ENCODE peak calls at places on chromosomes 7 and 10, in seven cellular contexts. F, O, I, H, X, Q and Y are unnamed samples.

GRCh38 chr10:124048371-124049290 is 44.8 kb downstream of the CHST15 start:
- DNase-seq in H (no peak), I (no peak), X (no peak), O (no peak), Q (no peak), F (no peak), Y (no peak)

GRCh38 chr7:1158203-1159126 is 1.5 kb downstream of the ZFAND2A start:
- DNase-seq in H (no peak), I (no peak), Q (no peak), X (no peak), O (no peak), F (no peak), Y (no peak)

GRCh38 chr7:46512901-46513431 is 591.9 kb upstream of the IGFBP3 start:
- DNase-seq in I (no peak), O (no peak), H (peak; percentile 90), X (no peak), F (no peak), Q (no peak), Y (no peak)

GRCh38 chr7:142815099-142815498 is 39.8 kb upstream of the EPHB6 start:
- DNase-seq in H (no peak), O (no peak), F (no peak), X (no peak), I (no peak), Q (no peak), Y (no peak)

GRCh38 chr7:126440542-126440941 is 812.2 kb downstream of the GRM8 start:
- DNase-seq in Q (no peak), X (no peak), O (no peak), H (no peak), F (no peak), I (no peak), Y (no peak)

GRCh38 chr10:95214369-95214768 is 20.3 kb downstream of the ACSM6 start:
- DNase-seq in I (peak; percentile 45), F (no peak), Q (no peak), O (peak; percentile 39), X (no peak), H (no peak), Y (no peak)

GRCh38 chr10:32446701-32447406 is 914 bp downstream of the CCDC7 start:
- DNase-seq in H (peak; percentile 31), F (no peak), O (peak; percentile 72), I (peak; percentile 45), X (peak; percentile 17), Q (no peak), Y (no peak)

GRCh38 chr7:16677978-16678494 is 32.1 kb downstream of the BZW2 start:
- DNase-seq in Q (no peak), X (no peak), I (no peak), F (no peak), O (no peak), H (no peak), Y (no peak)

GRCh38 chr10:91163709-91164474 is 56.6 kb upstream of the PCGF5 start:
- DNase-seq in F (no peak), I (peak; percentile 80), X (peak; percentile 68), O (peak; percentile 96), Q (peak; percentile 53), H (peak; percentile 79), Y (peak; percentile 34)

GRCh38 chr7:1668932-1669485 is 1.1 kb upstream of the ELFN1 start:
- DNase-seq in X (peak; percentile 36), Q (no peak), F (peak; percentile 68), O (peak; percentile 27), H (no peak), I (peak; percentile 60), Y (peak; percentile 84)

GRCh38 chr10:5618042-5618441 is 48.4 kb downstream of the ASB13 start:
- DNase-seq in O (no peak), X (no peak), F (no peak), H (no peak), Q (no peak), I (no peak), Y (no peak)

GRCh38 chr7:111089822-111090426 is 1.0 kb upstream of the LRRN3 start:
- DNase-seq in X (no peak), F (no peak), I (peak; percentile 44), O (peak; percentile 65), H (peak; percentile 55), Q (no peak), Y (peak; percentile 49)

GRCh38 chr10:93465806-93466675 is 16.1 kb downstream of the MYOF start:
- DNase-seq in F (no peak), Q (peak; percentile 93), I (peak; percentile 95), X (peak; percentile 92), O (peak; percentile 99), H (peak; percentile 97), Y (no peak)

GRCh38 chr10:485776-486572 is 203.5 kb downstream of the DIP2C start:
- DNase-seq in I (no peak), F (no peak), H (no peak), Q (no peak), X (no peak), O (peak; percentile 77), Y (no peak)

GRCh38 chr7:114639456-114639855 is 224.8 kb downstream of the FOXP2 start:
- DNase-seq in H (no peak), O (no peak), X (no peak), I (no peak), Q (no peak), F (no peak), Y (no peak)

GRCh38 chr7:79912213-79912633 is 222.4 kb upstream of the GNAI1 start:
- DNase-seq in Q (no peak), H (no peak), I (no peak), F (no peak), X (no peak), O (no peak), Y (no peak)

GRCh38 chr7:74587435-74588126 is 69.9 kb upstream of the GTF2I start:
- DNase-seq in F (no peak), X (peak; percentile 84), Q (peak; percentile 96), H (peak; percentile 88), O (peak; percentile 94), I (peak; percentile 91), Y (peak; percentile 57)

GRCh38 chr10:99329891-99330674 is 927 bp downstream of the CNNM1 start:
- DNase-seq in H (peak; percentile 45), O (peak; percentile 70), I (peak; percentile 17), F (peak; percentile 11), X (no peak), Q (no peak), Y (peak; percentile 66)

GRCh38 chr10:97539523-97540200 is 32.9 kb upstream of the ANKRD2 start:
- DNase-seq in F (no peak), I (peak; percentile 91), H (no peak), O (peak; percentile 85), Q (peak; percentile 24), X (peak; percentile 85), Y (peak; percentile 47)

GRCh38 chr7:157495594-157495993 is 158.8 kb downstream of the DNAJB6 start:
- DNase-seq in F (no peak), Q (no peak), X (no peak), O (no peak), I (no peak), H (no peak), Y (no peak)

GRCh38 chr7:191105-192034 is 1.0 kb upstream of the FAM20C start:
- DNase-seq in H (peak; percentile 52), X (peak; percentile 93), I (peak; percentile 95), F (no peak), O (peak; percentile 96), Q (no peak), Y (peak; percentile 37)

GRCh38 chr10:47165168-47165710 is 134.8 kb upstream of the GDF10 start:
- DNase-seq in O (no peak), F (no peak), X (no peak), Q (no peak), H (no peak), I (no peak), Y (no peak)

GRCh38 chr10:78543749-78544446 is 510.2 kb downstream of the RPS24 start:
- DNase-seq in H (no peak), O (peak; percentile 96), X (peak; percentile 96), I (peak; percentile 97), F (no peak), Q (no peak), Y (peak; percentile 38)

GRCh38 chr10:3763035-3763456 is 22.0 kb downstream of the KLF6 start:
- DNase-seq in Q (peak; percentile 86), F (no peak), X (peak; percentile 71), I (peak; percentile 81), H (peak; percentile 53), O (peak; percentile 76), Y (no peak)

GRCh38 chr10:87706731-87707130 is 47.1 kb downstream of the PAPSS2 start:
- DNase-seq in H (no peak), I (peak; percentile 64), X (peak; percentile 63), F (no peak), O (no peak), Q (no peak), Y (no peak)

DNA sequence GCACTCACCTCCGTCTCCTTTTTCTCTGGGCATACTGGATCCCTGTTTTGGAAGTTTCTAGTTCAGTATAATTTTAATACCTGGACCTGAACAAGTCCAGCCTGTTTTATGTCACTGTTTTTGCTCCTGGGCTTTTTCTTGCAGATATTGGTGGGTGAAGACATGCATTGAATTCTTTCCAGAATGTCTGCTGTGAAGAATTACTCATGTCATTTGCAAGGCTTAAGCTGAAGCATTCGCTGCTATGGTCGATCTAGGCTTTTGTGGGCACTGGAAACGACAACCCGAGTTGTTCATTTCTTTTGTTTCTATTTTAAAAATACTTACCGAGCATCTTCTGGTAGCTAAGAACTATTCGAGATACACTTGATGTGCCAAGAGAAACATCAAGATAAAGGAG is 36.7 kb downstream of the TCF7L2 start:
- DNase-seq in I (peak; percentile 79), O (peak; percentile 70), Q (no peak), H (no peak), F (no peak), X (peak; percentile 70), Y (no peak)
- H3K4me2 ChIP-seq in I (peak overlapping the region; percentile 40), O (peak overlapping the region; percentile 73), Q (no peak overlapping the region), H (no peak overlapping the region), F (no peak overlapping the region), X (peak overlapping the region; percentile 75), Y (no peak overlapping the region)

GRCh38 chr10:121115154-121115553 is 264.0 kb downstream of the WDR11 start:
- DNase-seq in F (no peak), H (no peak), I (no peak), X (no peak), Q (no peak), O (no peak), Y (no peak)
- H3K4me3 ChIP-seq in F (no peak overlapping the region), H (no peak overlapping the region), I (no peak overlapping the region), X (no peak overlapping the region), Q (no peak overlapping the region), O (no peak overlapping the region), Y (no peak overlapping the region)

DNA sequence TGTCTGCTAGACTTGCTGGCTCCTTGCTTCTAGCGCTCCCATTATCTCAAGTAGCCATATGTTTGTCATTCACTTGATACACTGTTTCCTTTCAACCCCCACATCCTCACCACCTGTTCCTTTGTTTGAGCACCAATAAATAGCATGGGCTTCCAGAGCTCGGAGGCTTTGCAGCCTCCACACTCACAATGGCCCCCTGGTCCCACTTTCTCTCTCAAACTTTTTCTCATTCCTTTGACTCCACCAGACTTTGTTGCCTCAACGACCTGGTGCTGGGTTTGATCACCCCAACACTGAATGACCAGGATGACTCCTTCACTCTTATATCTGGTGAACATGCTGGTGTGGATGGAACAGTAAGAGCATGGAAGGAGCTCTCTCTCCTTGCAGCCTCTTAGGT is 114.5 kb upstream of the TRIM24 start:
- DNase-seq in X (no peak), I (no peak), O (no peak), F (no peak), Q (no peak), H (no peak), Y (no peak)
- H3K9me3 ChIP-seq in X (peaks cover 14% of the 10 kb centered on the region), I (no peaks in the 10 kb centered on the region), O (no peaks in the 10 kb centered on the region), F (peaks cover 9% of the 10 kb centered on the region), Q (peaks cover 14% of the 10 kb centered on the region), H (peaks cover 3% of the 10 kb centered on the region), Y (peaks cover 24% of the 10 kb centered on the region)

DNA sequence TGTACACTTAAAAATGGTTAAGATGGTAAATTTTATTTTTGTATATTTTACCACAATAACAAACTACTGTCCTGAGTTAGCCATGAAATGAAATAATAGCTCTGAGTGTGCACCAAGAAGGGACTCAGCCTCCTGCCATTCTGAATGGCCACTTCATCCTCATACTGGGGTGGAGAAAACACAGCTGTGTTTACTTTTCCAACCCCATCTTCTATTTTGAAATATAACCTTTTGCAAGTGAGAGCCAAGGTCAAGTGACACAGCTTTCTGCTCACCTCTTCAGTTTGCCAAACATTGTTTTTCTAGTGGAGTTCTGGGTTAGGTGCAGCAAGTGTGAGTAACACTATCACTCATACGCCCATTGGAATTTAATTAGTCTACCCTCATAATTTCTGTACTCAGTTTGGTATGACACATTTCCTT is 107.4 kb upstream of the GLCCI1 start:
- DNase-seq in I (peak; percentile 87), H (peak; percentile 9), Q (peak; percentile 35), X (peak; percentile 86), O (peak; percentile 76), F (no peak), Y (no peak)
- H3K4me2 ChIP-seq in I (peak overlapping the region; percentile 37), H (peak overlapping the region; percentile 26), Q (peak overlapping the region; percentile 26), X (peak overlapping the region; percentile 21), O (no peak overlapping the region), F (no peak overlapping the region), Y (no peak overlapping the region)